ENCODE peak calls at places on chromosomes 2 and 18, in six cellular contexts. T, O, I, E, N and F are unnamed samples.

GRCh38 chr2:216195565-216195978 is 86.4 kb downstream of the XRCC5 start:
- DNase-seq in T (peak), O (no peak), I (peak), E (no peak), N (no peak), F (no peak)

GRCh38 chr2:109549016-109549595 is 64.7 kb downstream of the SEPTIN10 start:
- DNase-seq in T (no peak), O (no peak), I (no peak), E (no peak), N (no peak), F (no peak)

GRCh38 chr18:59697236-59697932 is at the start of gene CCBE1:
- DNase-seq in T (peak), O (no peak), I (peak), E (no peak), N (no peak), F (no peak)

GRCh38 chr2:200756618-200757321 is 54.9 kb upstream of the BZW1 start:
- DNase-seq in T (peak), O (no peak), I (peak), E (no peak), N (no peak), F (no peak)

GRCh38 chr2:88281302-88282217 is 111.4 kb downstream of the THNSL2 start:
- DNase-seq in T (no peak), O (no peak), I (peak), E (no peak), N (no peak), F (no peak)

GRCh38 chr2:67130526-67131309 is 266.4 kb upstream of the ETAA1 start:
- DNase-seq in T (peak), O (no peak), I (peak), E (no peak), N (no peak), F (no peak)

GRCh38 chr2:222751821-222752719 is 80.6 kb downstream of the MOGAT1 start:
- DNase-seq in T (no peak), O (no peak), I (peak), E (no peak), N (no peak), F (no peak)

GRCh38 chr18:68035709-68036522 is 519.4 kb upstream of the DSEL start:
- DNase-seq in T (no peak), O (no peak), I (no peak), E (no peak), N (no peak), F (no peak)

GRCh38 chr2:27353762-27354596 is 2.6 kb downstream of the GTF3C2 start:
- DNase-seq in T (no peak), O (no peak), I (peak), E (no peak), N (no peak), F (no peak)

GRCh38 chr18:43571078-43571689 is 293.9 kb upstream of the SYT4 start:
- DNase-seq in T (peak), O (no peak), I (peak), E (no peak), N (no peak), F (no peak)

GRCh38 chr2:219987830-219988229 is 360.4 kb downstream of the SLC4A3 start:
- DNase-seq in T (peak), O (no peak), I (peak), E (no peak), N (no peak), F (no peak)

GRCh38 chr2:199602271-199602895 is 144.6 kb upstream of the SATB2 start:
- DNase-seq in T (peak), O (no peak), I (no peak), E (no peak), N (no peak), F (no peak)

GRCh38 chr2:100744589-100744988 is 75.3 kb upstream of the NPAS2 start:
- DNase-seq in T (no peak), O (no peak), I (peak), E (no peak), N (no peak), F (no peak)

GRCh38 chr2:181399046-181399445 is 58.1 kb upstream of the ITGA4 start:
- DNase-seq in T (no peak), O (no peak), I (no peak), E (no peak), N (no peak), F (no peak)

GRCh38 chr2:132252191-132252893 is 90.6 kb upstream of the ANKRD30BL start:
- DNase-seq in T (no peak), O (no peak), I (no peak), E (no peak), N (no peak), F (no peak)

GRCh38 chr2:100185516-100185915 is 43.1 kb upstream of the AFF3 start:
- DNase-seq in T (no peak), O (no peak), I (no peak), E (no peak), N (no peak), F (no peak)

GRCh38 chr2:195489101-195489500 is 167.9 kb upstream of the SLC39A10 start:
- DNase-seq in T (no peak), O (no peak), I (no peak), E (no peak), N (no peak), F (no peak)

GRCh38 chr18:361941-362913 is 94.4 kb upstream of the THOC1 start:
- DNase-seq in T (peak), O (no peak), I (peak), E (no peak), N (no peak), F (no peak)

GRCh38 chr2:124692707-124693106 is 667.6 kb downstream of the CNTNAP5 start:
- DNase-seq in T (no peak), O (no peak), I (no peak), E (no peak), N (no peak), F (no peak)

GRCh38 chr2:15941483-15941853 is 1.1 kb downstream of the MYCN start:
- DNase-seq in T (no peak), O (no peak), I (no peak), E (no peak), N (no peak), F (no peak)

GRCh38 chr2:184067502-184067901 is 530.8 kb upstream of the ZNF804A start:
- DNase-seq in T (no peak), O (no peak), I (no peak), E (no peak), N (no peak), F (no peak)

GRCh38 chr2:187644991-187645390 is 90.8 kb upstream of the TFPI start:
- DNase-seq in T (peak), O (no peak), I (peak), E (no peak), N (no peak), F (no peak)

GRCh38 chr2:46998551-46998950 is 82.9 kb upstream of the MCFD2 start:
- DNase-seq in T (no peak), O (no peak), I (no peak), E (no peak), N (no peak), F (no peak)

GRCh38 chr2:133439281-133439920 is 128.9 kb downstream of the NCKAP5 start:
- DNase-seq in T (no peak), O (no peak), I (no peak), E (no peak), N (no peak), F (no peak)

GRCh38 chr2:126905991-126906390 is 7.3 kb downstream of the TEX51 start:
- DNase-seq in T (no peak), O (no peak), I (no peak), E (no peak), N (no peak), F (no peak)

GRCh38 chr2:204604061-204604460 is 58.8 kb downstream of the PARD3B start:
- DNase-seq in T (peak), O (no peak), I (peak), E (no peak), N (no peak), F (no peak)

GRCh38 chr2:188303363-188304031 is 11.8 kb downstream of the GULP1 start:
- DNase-seq in T (peak), O (no peak), I (peak), E (no peak), N (no peak), F (no peak)

GRCh38 chr2:10467401-10467800 is 19.3 kb upstream of the ODC1 start:
- DNase-seq in T (no peak), O (no peak), I (no peak), E (no peak), N (no peak), F (no peak)

GRCh38 chr18:74598350-74599001 is 806 bp downstream of the ZNF407 start:
- DNase-seq in T (peak), O (peak), I (peak), E (peak), N (peak), F (peak)

GRCh38 chr2:49367003-49367402 is 212.7 kb upstream of the FSHR start:
- DNase-seq in T (no peak), O (no peak), I (no peak), E (no peak), N (no peak), F (no peak)